ENCODE peak calls at places on chromosomes 3 and 15, in seven cellular contexts. D, J, M, F, T, A and I are unnamed samples.

GRCh38 chr3:193902557-193903256 is 233.2 kb upstream of the HES1 start:
- DNase-seq in D (no peak), A (no peak), J (no peak), F (no peak), T (no peak), M (no peak), I (no peak)

GRCh38 chr3:195119461-195120198 is 151.3 kb downstream of the XXYLT1 start:
- DNase-seq in M (no peak), D (no peak), A (no peak), J (no peak), F (peak; percentile 36), T (no peak), I (peak; percentile 72)

GRCh38 chr3:111712294-111713180 is 117.4 kb upstream of the ZBED2 start:
- DNase-seq in A (no peak), J (no peak), M (peak; percentile 40), F (no peak), T (peak; percentile 11), D (no peak), I (no peak)

GRCh38 chr3:171301002-171301401 is 159.2 kb downstream of the TNIK start:
- DNase-seq in A (no peak), M (no peak), J (no peak), F (no peak), T (no peak), D (no peak), I (no peak)

GRCh38 chr3:134302674-134303073 is 52.0 kb upstream of the RYK start:
- DNase-seq in F (no peak), J (no peak), D (no peak), T (no peak), A (peak; percentile 33), M (no peak), I (no peak)

GRCh38 chr3:42025388-42026138 is 63.7 kb upstream of the ULK4 start:
- DNase-seq in F (peak; percentile 98), J (no peak), D (no peak), A (peak; percentile 96), T (peak; percentile 84), M (no peak), I (peak; percentile 97)

GRCh38 chr15:79172032-79172481 is 81.5 kb upstream of the RASGRF1 start:
- DNase-seq in A (no peak), T (no peak), F (peak; percentile 6), D (no peak), M (no peak), J (no peak), I (no peak)

GRCh38 chr15:50055333-50056278 is 63.4 kb downstream of the ATP8B4 start:
- DNase-seq in M (no peak), T (no peak), F (peak; percentile 23), A (no peak), D (no peak), J (no peak), I (no peak)

GRCh38 chr3:62586356-62586755 is 213.0 kb upstream of the FEZF2 start:
- DNase-seq in D (no peak), F (no peak), M (no peak), A (no peak), T (no peak), J (no peak), I (no peak)

GRCh38 chr3:185486371-185486770 is 12.5 kb downstream of the TMEM41A start:
- DNase-seq in M (no peak), T (no peak), A (no peak), J (no peak), D (no peak), F (no peak), I (no peak)

GRCh38 chr3:25289663-25290062 is 138.4 kb upstream of the RARB start:
- DNase-seq in M (no peak), F (no peak), T (no peak), A (no peak), D (no peak), J (no peak), I (no peak)

GRCh38 chr3:53056442-53056841 is 10.6 kb upstream of the SFMBT1 start:
- DNase-seq in T (no peak), F (no peak), M (no peak), D (no peak), A (no peak), J (no peak), I (no peak)

GRCh38 chr3:12495749-12496452 is 11.6 kb downstream of the TSEN2 start:
- DNase-seq in T (no peak), F (no peak), D (no peak), A (no peak), M (no peak), J (no peak), I (no peak)

GRCh38 chr15:75727031-75727531 is 14.4 kb upstream of the CSPG4 start:
- DNase-seq in M (no peak), A (no peak), T (no peak), D (no peak), F (no peak), J (no peak), I (no peak)

GRCh38 chr3:197801801-197802504 is 10.9 kb downstream of the LRCH3 start:
- DNase-seq in T (no peak), M (no peak), F (no peak), J (peak; percentile 22), D (no peak), A (no peak), I (no peak)

GRCh38 chr3:135226057-135226456 is 431.0 kb downstream of the EPHB1 start:
- DNase-seq in A (no peak), D (no peak), J (no peak), M (no peak), T (no peak), F (no peak), I (peak; percentile 28)

GRCh38 chr3:64954995-64955636 is 267.3 kb upstream of the ADAMTS9 start:
- DNase-seq in M (no peak), T (no peak), D (no peak), A (peak; percentile 27), J (no peak), F (no peak), I (no peak)

GRCh38 chr15:34721802-34722795 is 32.7 kb downstream of the GJD2 start:
- DNase-seq in T (peak; percentile 63), D (no peak), A (no peak), J (no peak), F (peak; percentile 58), M (no peak), I (peak; percentile 59)

GRCh38 chr15:94443156-94443555 is 211.8 kb downstream of the MCTP2 start:
- DNase-seq in D (no peak), M (no peak), J (no peak), A (no peak), F (no peak), T (no peak), I (no peak)

GRCh38 chr15:89812126-89812846 is 2.4 kb downstream of the ANPEP start:
- DNase-seq in F (peak; percentile 64), D (no peak), J (no peak), T (peak; percentile 66), M (no peak), A (no peak), I (no peak)

GRCh38 chr3:119294889-119295769 is 946 bp downstream of the ARHGAP31 start:
- DNase-seq in M (peak; percentile 63), D (peak; percentile 68), A (no peak), F (peak; percentile 54), T (peak; percentile 31), J (peak; percentile 62), I (no peak)

GRCh38 chr15:60605879-60606304 is 127.0 kb upstream of the ICE2 start:
- DNase-seq in F (no peak), M (no peak), T (no peak), J (no peak), D (no peak), A (no peak), I (no peak)

GRCh38 chr15:100650685-100651084 is 48.3 kb downstream of the ASB7 start:
- DNase-seq in D (no peak), F (no peak), J (no peak), M (no peak), A (no peak), T (no peak), I (no peak)

GRCh38 chr15:55372701-55373440 is 35.3 kb downstream of the CCPG1 start:
- DNase-seq in A (no peak), J (no peak), F (no peak), T (no peak), M (no peak), D (no peak), I (no peak)

GRCh38 chr3:135862361-135862760 is 103.2 kb upstream of the PPP2R3A start:
- DNase-seq in D (no peak), M (no peak), J (no peak), F (no peak), A (no peak), T (no peak), I (no peak)

GRCh38 chr3:141050913-141051632 is at the start of gene SPSB4:
- DNase-seq in M (no peak), D (peak; percentile 51), A (peak; percentile 55), T (peak; percentile 81), F (peak; percentile 50), J (peak; percentile 59), I (no peak)

GRCh38 chr15:75811616-75812015 is 31.6 kb upstream of the UBE2Q2 start:
- DNase-seq in J (no peak), M (no peak), A (no peak), F (no peak), T (no peak), D (no peak), I (no peak)

GRCh38 chr3:15367059-15367458 is 34.7 kb upstream of the SH3BP5 start:
- DNase-seq in A (no peak), F (no peak), M (no peak), D (no peak), T (no peak), J (no peak), I (no peak)

GRCh38 chr3:120908030-120908802 is at the start of gene STXBP5L:
- DNase-seq in A (peak; percentile 97), T (peak; percentile 50), F (peak; percentile 96), J (peak; percentile 77), M (peak; percentile 17), D (peak; percentile 51), I (peak; percentile 63)

GRCh38 chr15:52808441-52808840 is 18.3 kb upstream of the ONECUT1 start:
- DNase-seq in A (no peak), M (no peak), F (no peak), T (no peak), J (no peak), D (no peak), I (no peak)

GRCh38 chr15:64656508-64656907 is 118.9 kb downstream of the RBPMS2 start:
- DNase-seq in T (no peak), M (no peak), J (no peak), F (no peak), A (no peak), D (no peak), I (no peak)

GRCh38 chr15:95845862-95846515 is 484.5 kb upstream of the NR2F2 start:
- DNase-seq in M (no peak), T (peak; percentile 19), D (no peak), A (peak; percentile 20), F (peak; percentile 21), J (no peak), I (no peak)

GRCh38 chr3:31009881-31010280 is 115.4 kb upstream of the GADL1 start:
- DNase-seq in F (no peak), D (no peak), J (no peak), A (peak; percentile 22), T (no peak), M (no peak), I (no peak)

GRCh38 chr3:17195856-17196604 is 311.3 kb downstream of the PLCL2 start:
- DNase-seq in D (no peak), J (no peak), A (no peak), M (no peak), T (no peak), F (no peak), I (peak; percentile 92)